ENCODE peak calls at places on chromosomes 16 and 17, in eight cellular contexts. E, Q, S, B, M, X, K and V are unnamed samples. For H3K27me3, the result is how much of the 10 kb centered on the place peaks cover.

GRCh38 chr17:68603027-68603426 is 1.9 kb upstream of the FAM20A start:
- DNase-seq in B (no peak), M (no peak), X (no peak), Q (no peak), K (no peak), S (no peak), E (no peak), V (no peak)

GRCh38 chr16:984736-985135 is 3.2 kb downstream of the SOX8 start:
- DNase-seq in M (no peak), B (no peak), Q (no peak), E (no peak), X (no peak), K (no peak), S (no peak), V (no peak)

GRCh38 chr17:43042025-43042424 is 17.0 kb downstream of the RND2 start:
- DNase-seq in S (no peak), M (no peak), B (peak), K (no peak), Q (no peak), X (no peak), E (no peak), V (no peak)

GRCh38 chr17:38333635-38334295 is 10.0 kb downstream of the GPR179 start:
- DNase-seq in E (no peak), K (peak), X (no peak), S (peak), M (peak), Q (no peak), B (peak), V (peak)

GRCh38 chr17:49315974-49316570 is 46.0 kb downstream of the ZNF652 start:
- DNase-seq in X (no peak), Q (no peak), K (peak), B (no peak), M (no peak), S (no peak), E (no peak), V (no peak)

GRCh38 chr16:74625500-74626350 is 18.8 kb upstream of the GLG1 start:
- DNase-seq in X (no peak), M (peak), Q (no peak), E (no peak), B (no peak), S (no peak), K (no peak), V (no peak)

GRCh38 chr16:2935418-2935817 is 23.7 kb downstream of the FLYWCH1 start:
- DNase-seq in M (no peak), B (no peak), S (no peak), E (no peak), K (no peak), Q (no peak), X (no peak), V (no peak)

GRCh38 chr16:31351937-31352315 is 3.0 kb upstream of the ITGAX start:
- DNase-seq in M (no peak), E (no peak), S (no peak), Q (no peak), X (no peak), K (no peak), B (no peak), V (no peak)

GRCh38 chr16:77307764-77308561 is 108.8 kb downstream of the SYCE1L start:
- DNase-seq in K (no peak), M (no peak), B (peak), E (no peak), Q (no peak), S (peak), X (no peak), V (no peak)

GRCh38 chr16:10938844-10939648 is 3.2 kb downstream of the DEXI start:
- DNase-seq in M (no peak), E (no peak), Q (no peak), S (no peak), X (peak), B (no peak), K (no peak), V (no peak)

GRCh38 chr16:52456368-52456767 is 90.6 kb downstream of the TOX3 start:
- DNase-seq in Q (no peak), M (no peak), S (peak), E (no peak), X (no peak), K (no peak), B (peak), V (no peak)

GRCh38 chr17:13874817-13875216 is 194.5 kb upstream of the COX10 start:
- DNase-seq in M (no peak), X (no peak), Q (no peak), E (no peak), B (peak), K (no peak), S (no peak), V (no peak)

GRCh38 chr16:12661656-12662172 is 142.0 kb downstream of the CPPED1 start:
- DNase-seq in E (no peak), Q (no peak), M (no peak), X (peak), B (peak), S (peak), K (peak), V (no peak)

GRCh38 chr17:82866521-82867214 is 26.8 kb upstream of the ZNF750 start:
- DNase-seq in B (no peak), E (no peak), K (no peak), S (peak), M (no peak), Q (no peak), X (no peak), V (no peak)

GRCh38 chr17:77746901-77747620 is 211.4 kb upstream of the TNRC6C start:
- DNase-seq in E (no peak), X (no peak), K (no peak), S (no peak), Q (no peak), M (no peak), B (no peak), V (no peak)

GRCh38 chr16:30482366-30482765 is 9.8 kb downstream of the ITGAL start:
- DNase-seq in K (no peak), M (no peak), Q (no peak), S (no peak), X (peak), B (no peak), E (no peak), V (no peak)

GRCh38 chr17:37037590-37038155 is 88.9 kb downstream of the AATF start:
- DNase-seq in S (no peak), K (no peak), Q (no peak), B (no peak), X (no peak), M (no peak), E (no peak), V (no peak)

GRCh38 chr16:2799852-2800226 is 1.6 kb downstream of the PRSS41 start:
- DNase-seq in S (no peak), K (no peak), X (peak), Q (no peak), E (no peak), B (no peak), M (peak), V (no peak)

GRCh38 chr16:69351309-69352027 is at the start of gene TMED6:
- DNase-seq in S (no peak), E (no peak), K (no peak), X (peak), B (no peak), Q (no peak), M (peak), V (no peak)

GRCh38 chr16:72927199-72928088 is 120.5 kb downstream of the ZFHX3 start:
- DNase-seq in B (no peak), E (no peak), K (peak), S (peak), M (no peak), Q (no peak), X (no peak), V (no peak)

GRCh38 chr16:3514621-3515020 is 13.8 kb downstream of the CLUAP1 start:
- DNase-seq in K (no peak), B (no peak), S (peak), E (no peak), M (no peak), Q (no peak), X (no peak), V (no peak)

GRCh38 chr17:6683081-6683684 is 30.0 kb downstream of the SLC13A5 start:
- DNase-seq in B (no peak), E (no peak), K (no peak), M (peak), S (no peak), X (no peak), Q (no peak), V (no peak)

GRCh38 chr17:75565618-75566017 is 22.0 kb upstream of the MYO15B start:
- DNase-seq in M (no peak), K (no peak), E (no peak), S (no peak), Q (no peak), B (no peak), X (no peak), V (no peak)

GRCh38 chr17:80761421-80761871 is 216.8 kb downstream of the RPTOR start:
- DNase-seq in K (peak), X (no peak), E (no peak), B (no peak), M (no peak), Q (peak), S (peak), V (peak)

GRCh38 chr17:40284085-40284713 is 3.5 kb upstream of the CDC6 start:
- DNase-seq in K (peak), X (peak), Q (no peak), E (no peak), M (no peak), S (peak), B (peak), V (no peak)

GRCh38 chr17:66230918-66231543 is 1.8 kb upstream of the APOH start:
- DNase-seq in X (no peak), M (no peak), B (no peak), K (no peak), S (no peak), Q (no peak), E (no peak), V (no peak)

GRCh38 chr16:17304814-17305169 is 166.0 kb downstream of the XYLT1 start:
- DNase-seq in E (no peak), M (no peak), S (no peak), X (no peak), Q (no peak), K (no peak), B (no peak), V (no peak)
- H3K27ac ChIP-seq in E (peak), M (peak), S (no peak), X (no peak), Q (no peak), K (no peak), B (no peak), V (no peak)

GRCh38 chr17:50560931-50561750 is 626 bp downstream of the CACNA1G start:
- DNase-seq in X (no peak), M (no peak), Q (no peak), E (peak), K (no peak), B (no peak), S (no peak), V (no peak)
- H3K27me3 ChIP-seq in X (under half), M (half or more), Q (half or more), E (under half), K (under half), B (under half), S (half or more), V (under half)

GRCh38 chr17:60326702-60327101 is 65.2 kb downstream of the USP32 start:
- DNase-seq in M (no peak), B (no peak), E (no peak), S (no peak), K (no peak), X (no peak), Q (no peak), V (no peak)
- H3K27ac ChIP-seq in M (no peak), B (no peak), E (no peak), S (peak), K (no peak), X (no peak), Q (no peak), V (no peak)

DNA sequence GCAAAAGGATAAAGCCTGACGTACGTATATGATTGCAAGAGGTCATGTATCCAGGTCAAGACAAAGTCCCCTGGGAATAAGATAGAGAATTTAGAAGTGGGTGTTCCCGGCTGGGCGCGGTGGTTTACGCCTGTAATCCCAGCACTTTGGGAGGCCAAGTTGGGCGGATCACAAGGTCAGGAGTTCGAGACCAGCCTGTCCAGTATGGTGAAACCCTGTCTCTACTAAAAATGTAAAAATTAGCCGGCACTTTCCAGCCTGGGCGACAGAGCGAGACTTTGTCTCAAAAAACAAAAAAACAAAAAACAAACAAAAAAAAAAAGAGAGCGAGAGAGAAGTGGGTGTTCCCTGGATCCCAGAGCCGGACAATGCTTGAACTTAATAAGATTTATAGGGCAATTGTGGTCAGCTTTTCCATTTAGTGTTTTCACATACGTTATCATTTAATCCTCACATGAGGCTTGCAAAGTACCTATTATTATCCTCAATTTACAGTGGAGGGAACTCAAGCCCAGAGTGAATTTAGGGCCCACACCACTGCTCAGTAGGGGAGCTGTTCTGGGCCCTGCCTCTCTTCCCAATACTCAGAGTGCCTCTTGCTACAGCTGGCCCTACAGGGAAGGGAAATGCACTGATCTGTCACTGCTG is 481 bp upstream of the GLTPD2 start:
- DNase-seq in B (no peak), M (no peak), X (no peak), Q (no peak), E (no peak), K (peak), S (peak), V (no peak)
- H3K27me3 ChIP-seq in B (under half), M (under half), X (under half), Q (under half), E (under half), K (under half), S (under half), V (under half)

GRCh38 chr17:58998871-58999270 is 107.8 kb downstream of the TRIM37 start:
- DNase-seq in Q (no peak), M (no peak), B (no peak), E (no peak), S (no peak), K (no peak), X (no peak), V (no peak)
- H3K27ac ChIP-seq in Q (no peak), M (no peak), B (no peak), E (no peak), S (no peak), K (no peak), X (no peak), V (no peak)

GRCh38 chr16:67162439-67163163 is 1.9 kb upstream of the HSF4 start:
- DNase-seq in M (no peak), K (peak), Q (no peak), S (peak), B (peak), E (no peak), X (no peak), V (no peak)
- H3K27me3 ChIP-seq in M (under half), K (under half), Q (under half), S (half or more), B (half or more), E (under half), X (under half), V (under half)

DNA sequence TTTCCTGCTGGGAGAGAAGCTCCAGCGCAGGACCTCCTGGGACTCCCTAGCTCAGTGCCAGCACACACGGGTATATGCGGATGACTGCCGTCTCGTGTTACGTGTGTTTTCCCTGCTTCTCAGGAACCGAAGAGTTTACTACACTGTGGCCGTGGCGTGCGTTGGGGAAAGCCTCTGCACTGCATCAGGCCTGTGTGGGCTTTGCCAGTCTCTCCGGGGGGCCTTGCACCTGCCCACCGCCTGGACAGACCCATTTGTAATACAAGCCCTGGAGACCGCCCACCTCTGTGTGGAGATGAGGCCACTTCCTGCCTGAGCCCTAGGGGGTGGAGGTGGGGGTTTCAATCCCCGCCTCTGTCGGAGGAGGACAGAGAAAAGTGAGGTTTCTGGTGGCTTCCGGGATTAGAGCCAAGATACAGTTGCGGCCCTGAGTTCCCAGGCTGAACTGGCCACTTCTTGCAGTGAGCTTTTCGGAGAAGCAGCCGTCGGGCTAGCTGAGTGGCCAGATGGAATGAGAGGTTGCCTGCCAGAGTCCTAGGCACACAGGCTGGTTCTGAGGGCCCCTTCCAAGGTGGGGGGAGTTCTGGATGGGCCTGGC is 43.4 kb upstream of the GSE1 start:
- DNase-seq in X (no peak), E (no peak), M (peak), K (peak), S (peak), Q (peak), B (peak), V (peak)
- H3K27ac ChIP-seq in X (peak), E (no peak), M (peak), K (peak), S (peak), Q (peak), B (peak), V (peak)

GRCh38 chr16:49274936-49275730 is 6.5 kb downstream of the CBLN1 start:
- DNase-seq in B (peak), K (no peak), E (no peak), X (no peak), Q (no peak), M (no peak), S (no peak), V (no peak)

GRCh38 chr16:49268667-49269066 is 13.0 kb downstream of the CBLN1 start:
- DNase-seq in E (no peak), B (peak), K (no peak), M (no peak), S (no peak), Q (no peak), X (no peak), V (no peak)

GRCh38 chr16:49269231-49269630 is 12.4 kb downstream of the CBLN1 start:
- DNase-seq in K (no peak), S (no peak), M (no peak), B (no peak), Q (no peak), X (peak), E (no peak), V (no peak)

GRCh38 chr16:49273771-49274170 is 7.9 kb downstream of the CBLN1 start:
- DNase-seq in X (no peak), K (no peak), S (no peak), M (no peak), B (no peak), Q (no peak), E (no peak), V (no peak)

GRCh38 chr16:49271363-49271762 is 10.3 kb downstream of the CBLN1 start:
- DNase-seq in X (no peak), M (no peak), E (no peak), Q (no peak), B (no peak), K (no peak), S (no peak), V (no peak)
- H3K27me3 ChIP-seq in X (under half), M (under half), E (under half), Q (under half), B (under half), K (under half), S (half or more), V (under half)

GRCh38 chr16:89241187-89242003 is 23.9 kb downstream of the ZNF778 start:
- DNase-seq in S (peak), B (peak), K (peak), E (peak), X (peak), M (peak), Q (peak), V (peak)

GRCh38 chr16:89242795-89243200 is 25.3 kb downstream of the ZNF778 start:
- DNase-seq in M (no peak), E (no peak), Q (no peak), S (no peak), B (no peak), X (no peak), K (no peak), V (no peak)

GRCh38 chr16:89244754-89245153 is 27.3 kb downstream of the ZNF778 start:
- DNase-seq in S (no peak), M (no peak), K (no peak), E (no peak), B (no peak), X (peak), Q (no peak), V (no peak)

GRCh38 chr16:89246383-89246902 is 28.9 kb downstream of the ZNF778 start:
- DNase-seq in E (no peak), S (no peak), X (no peak), K (no peak), M (no peak), Q (no peak), B (no peak), V (no peak)

DNA sequence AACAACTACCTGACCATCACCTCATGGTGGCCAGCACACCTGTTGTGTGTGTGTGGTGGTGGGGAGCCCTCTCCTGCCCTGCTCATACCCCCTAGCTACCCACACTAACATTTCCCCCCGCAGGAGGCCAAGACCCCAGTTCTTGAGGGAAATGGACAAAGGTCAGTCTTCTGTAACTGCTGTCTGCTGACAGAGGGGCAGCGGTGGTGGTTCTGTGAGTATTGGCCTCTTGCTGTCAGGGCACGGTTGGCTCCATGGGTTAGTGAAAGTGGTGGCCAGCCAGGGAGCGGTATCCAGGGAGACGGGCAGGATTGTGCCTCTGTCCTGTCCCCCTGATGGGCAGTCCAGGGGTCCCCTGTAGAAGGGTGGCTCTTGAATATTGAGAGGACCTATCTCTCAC is 26.2 kb downstream of the ZNF778 start:
- DNase-seq in E (no peak), B (no peak), X (no peak), Q (no peak), S (no peak), M (no peak), K (no peak), V (no peak)
- H3K27ac ChIP-seq in E (no peak), B (no peak), X (no peak), Q (no peak), S (peak), M (no peak), K (no peak), V (no peak)